ENCODE peak calls at places on chromosome X, in eight cellular contexts. D is anterior cingulate cortex, N is Ammon's horn, S is HS-5, I is mucosa of descending colon, Z is gastrocnemius medialis, G is ureter, P is HCT116. O is an unnamed sample.
A peak's percentile ranks its signal among the peaks of the same experiment; 100 is the strongest.

GRCh38 chrX:152245231-152245630 is 106.9 kb upstream of the MAGEA10 start:
- DNase-seq in D (no peak), G (no peak), N (no peak), S (no peak), P (no peak), Z (no peak), I (no peak), O (no peak)

GRCh38 chrX:111116666-111117065 is 20.7 kb downstream of the PAK3 start:
- DNase-seq in G (no peak), P (no peak), D (no peak), Z (no peak), S (no peak), I (no peak), N (no peak), O (no peak)

GRCh38 chrX:334971-335757 is 16.6 kb upstream of the GTPBP6 start:
- DNase-seq in P (no peak), I (peak; percentile 40), D (no peak), Z (no peak), G (no peak), N (no peak), S (no peak), O (no peak)

GRCh38 chrX:37958493-37959211 is 47.7 kb upstream of the SYTL5 start:
- DNase-seq in Z (no peak), N (no peak), S (no peak), G (no peak), D (no peak), P (no peak), I (no peak), O (peak; percentile 23)

GRCh38 chrX:136047001-136047642 is 61.9 kb downstream of the SLC9A6 start:
- DNase-seq in Z (no peak), I (no peak), S (peak; percentile 38), N (no peak), P (no peak), D (no peak), G (no peak), O (no peak)

GRCh38 chrX:7077241-7077909 is 70.1 kb upstream of the STS start:
- DNase-seq in Z (no peak), D (no peak), S (no peak), G (no peak), N (no peak), P (no peak), I (no peak), O (no peak)

GRCh38 chrX:96004386-96004785 is 680.3 kb upstream of the DIAPH2 start:
- DNase-seq in N (no peak), D (no peak), I (no peak), P (no peak), Z (no peak), S (no peak), G (no peak), O (no peak)

GRCh38 chrX:131778269-131779218 is 234.7 kb downstream of the OR13H1 start:
- DNase-seq in I (no peak), G (peak; percentile 83), P (no peak), D (no peak), Z (no peak), N (no peak), S (no peak), O (no peak)

GRCh38 chrX:46257451-46257879 is 287.8 kb downstream of the ZNF674 start:
- DNase-seq in N (no peak), I (no peak), G (no peak), S (no peak), Z (no peak), D (no peak), P (no peak), O (no peak)

GRCh38 chrX:53128097-53128749 is 34.3 kb downstream of the KANTR start:
- DNase-seq in N (no peak), S (no peak), I (no peak), D (no peak), Z (no peak), P (no peak), G (no peak), O (no peak)

GRCh38 chrX:17597836-17598434 is 139.4 kb upstream of the SCML1 start:
- DNase-seq in N (peak; percentile 21), D (no peak), P (no peak), I (peak; percentile 78), S (no peak), Z (peak; percentile 35), G (peak; percentile 75), O (no peak)

GRCh38 chrX:102546818-102547493 is 30.4 kb upstream of the TMSB15A start:
- DNase-seq in D (no peak), I (no peak), S (no peak), N (no peak), Z (no peak), G (no peak), P (no peak), O (no peak)

GRCh38 chrX:111282141-111282540 is 11.9 kb upstream of the CAPN6 start:
- DNase-seq in G (no peak), N (no peak), I (no peak), D (no peak), Z (no peak), P (no peak), S (no peak), O (no peak)

GRCh38 chrX:44908198-44908597 is 35.2 kb downstream of the KDM6A start:
- DNase-seq in N (no peak), S (no peak), I (no peak), P (no peak), D (no peak), Z (no peak), G (no peak), O (no peak)

GRCh38 chrX:71995122-71995521 is 84.5 kb downstream of the NHSL2 start:
- DNase-seq in Z (no peak), G (no peak), N (no peak), S (no peak), D (no peak), I (no peak), P (no peak), O (no peak)

GRCh38 chrX:119762718-119763117 is 4.3 kb downstream of the SOWAHD start:
- DNase-seq in Z (no peak), N (no peak), G (no peak), S (no peak), I (no peak), P (no peak), D (no peak), O (no peak)

GRCh38 chrX:65591206-65591605 is 56.6 kb upstream of the LAS1L start:
- DNase-seq in Z (no peak), P (no peak), S (no peak), N (no peak), D (no peak), G (no peak), I (no peak), O (no peak)

GRCh38 chrX:70452143-70452733 is 7.6 kb downstream of the DLG3 start:
- DNase-seq in G (peak; percentile 63), S (no peak), P (peak; percentile 18), I (peak; percentile 73), Z (peak; percentile 4), D (no peak), N (peak; percentile 47), O (no peak)

GRCh38 chrX:48472851-48473717 is 2.9 kb upstream of the FTSJ1 start:
- DNase-seq in N (no peak), P (no peak), S (no peak), I (no peak), Z (no peak), G (no peak), D (no peak), O (no peak)

GRCh38 chrX:130395341-130395740 is 6.4 kb upstream of the RBMX2 start:
- DNase-seq in P (no peak), I (no peak), N (no peak), D (no peak), G (no peak), S (no peak), Z (no peak), O (no peak)

GRCh38 chrX:3576886-3577516 is 136.4 kb downstream of the PRKX start:
- DNase-seq in P (no peak), D (no peak), G (no peak), N (peak; percentile 3), Z (no peak), I (no peak), S (no peak), O (no peak)

GRCh38 chrX:47264507-47265173 is 31.8 kb downstream of the USP11 start:
- DNase-seq in N (peak; percentile 15), S (no peak), P (no peak), G (no peak), D (no peak), I (no peak), Z (no peak), O (no peak)

GRCh38 chrX:6694977-6695376 is 160.1 kb upstream of the VCX3A start:
- DNase-seq in Z (no peak), I (no peak), N (no peak), S (no peak), D (no peak), G (no peak), P (no peak), O (no peak)